ENCODE peak calls at places on chromosome 3, in nine cellular contexts. N is IMR-90; Q is Right ventricle myocardium inferior; C is stimulated activated CD4-positive, alpha-beta T cell treated with anti-CD3 and anti-CD28 coated beads, Interleukin-15, amount 100 ng/mL, for 1 hour; D is brain microvascular endothelial cell; U is activated naive CD8-positive, alpha-beta T cell treated with anti-CD3 and anti-CD28 coated beads, Interleukin-2, amount 50 U/mL, for 24 hours; V is HEK293T; S is H7; Z is Calu3. O is an unnamed sample.

GRCh38 chr3:98977520-98977919 is 76.0 kb upstream of the DCBLD2 start:
- DNase-seq in N (peak), Q (no peak), C (no peak), D (peak), U (no peak), V (no peak), S (no peak), Z (peak), O (no peak)

GRCh38 chr3:153087595-153088566 is 74.1 kb upstream of the RAP2B start:
- DNase-seq in N (peak), Q (no peak), C (no peak), D (no peak), U (no peak), V (no peak), S (no peak), Z (no peak), O (no peak)

GRCh38 chr3:174202146-174202545 is 657.0 kb upstream of the NAALADL2 start:
- DNase-seq in N (no peak), Q (no peak), C (no peak), D (no peak), U (no peak), V (no peak), S (no peak), Z (no peak), O (no peak)

GRCh38 chr3:50340404-50341329 is at the start of gene RASSF1:
- DNase-seq in N (no peak), Q (peak), C (peak), D (no peak), U (peak), V (no peak), S (peak), Z (no peak), O (peak)

GRCh38 chr3:9141903-9142302 is 107.5 kb downstream of the SRGAP3 start:
- DNase-seq in N (no peak), Q (no peak), C (no peak), D (no peak), U (no peak), V (no peak), S (no peak), Z (no peak), O (no peak)

GRCh38 chr3:61158152-61158551 is 93.1 kb downstream of the FHIT start:
- DNase-seq in N (no peak), Q (no peak), C (no peak), D (no peak), U (no peak), V (no peak), S (no peak), Z (no peak), O (no peak)

GRCh38 chr3:29286841-29287240 is 6.0 kb downstream of the RBMS3 start:
- DNase-seq in N (peak), Q (no peak), C (no peak), D (no peak), U (no peak), V (no peak), S (no peak), Z (no peak), O (no peak)

GRCh38 chr3:146222204-146223046 is 28.5 kb downstream of the PLSCR4 start:
- DNase-seq in N (peak), Q (no peak), C (no peak), D (peak), U (no peak), V (no peak), S (peak), Z (peak), O (no peak)

GRCh38 chr3:141431411-141432378 is 55.1 kb upstream of the RASA2 start:
- DNase-seq in N (no peak), Q (no peak), C (no peak), D (no peak), U (no peak), V (no peak), S (no peak), Z (no peak), O (no peak)

GRCh38 chr3:25103391-25103790 is 324.7 kb upstream of the RARB start:
- DNase-seq in N (no peak), Q (no peak), C (no peak), D (no peak), U (no peak), V (no peak), S (no peak), Z (no peak), O (no peak)

GRCh38 chr3:71428841-71429609 is 154.5 kb downstream of the FOXP1 start:
- DNase-seq in N (peak), Q (no peak), C (no peak), D (no peak), U (no peak), V (peak), S (no peak), Z (peak), O (no peak)

GRCh38 chr3:114608293-114608692 is 314.5 kb downstream of the TIGIT start:
- DNase-seq in N (peak), Q (no peak), C (no peak), D (peak), U (no peak), V (no peak), S (no peak), Z (no peak), O (no peak)

GRCh38 chr3:58037141-58037910 is 29.1 kb downstream of the FLNB start:
- DNase-seq in N (no peak), Q (no peak), C (no peak), D (no peak), U (no peak), V (no peak), S (no peak), Z (no peak), O (peak)

GRCh38 chr3:99871231-99871898 is 53.7 kb downstream of the CMSS1 start:
- DNase-seq in N (no peak), Q (no peak), C (no peak), D (no peak), U (no peak), V (no peak), S (no peak), Z (no peak), O (no peak)

GRCh38 chr3:127712461-127712860 is 39.7 kb downstream of the ABTB1 start:
- DNase-seq in N (no peak), Q (no peak), C (no peak), D (no peak), U (no peak), V (no peak), S (no peak), Z (no peak), O (peak)

GRCh38 chr3:13577181-13578121 is 28.5 kb downstream of the FBLN2 start:
- DNase-seq in N (no peak), Q (no peak), C (no peak), D (no peak), U (no peak), V (no peak), S (peak), Z (no peak), O (no peak)

GRCh38 chr3:195069501-195070251 is 201.3 kb downstream of the XXYLT1 start:
- DNase-seq in N (no peak), Q (peak), C (no peak), D (no peak), U (no peak), V (no peak), S (no peak), Z (no peak), O (peak)

GRCh38 chr3:196650740-196651311 is 11.3 kb downstream of the NRROS start:
- DNase-seq in N (peak), Q (no peak), C (no peak), D (peak), U (no peak), V (no peak), S (peak), Z (peak), O (peak)

GRCh38 chr3:126288314-126288713 is 68.9 kb downstream of the KLF15 start:
- DNase-seq in N (no peak), Q (no peak), C (no peak), D (no peak), U (no peak), V (no peak), S (no peak), Z (no peak), O (no peak)

GRCh38 chr3:128433630-128434185 is 33.0 kb downstream of the DNAJB8 start:
- DNase-seq in N (no peak), Q (no peak), C (no peak), D (no peak), U (no peak), V (no peak), S (peak), Z (no peak), O (no peak)

GRCh38 chr3:88301273-88302002 is 151.7 kb downstream of the C3orf38 start:
- DNase-seq in N (no peak), Q (no peak), C (no peak), D (no peak), U (no peak), V (no peak), S (no peak), Z (no peak), O (no peak)

GRCh38 chr3:171044828-171045793 is 18.6 kb upstream of the SLC2A2 start:
- DNase-seq in N (peak), Q (no peak), C (no peak), D (peak), U (no peak), V (no peak), S (no peak), Z (peak), O (no peak)

GRCh38 chr3:171729452-171730334 is 80.6 kb downstream of the PLD1 start:
- DNase-seq in N (no peak), Q (no peak), C (no peak), D (no peak), U (no peak), V (no peak), S (no peak), Z (peak), O (no peak)

O was measured in posterior vena cava.